ENCODE peak calls at places on chromosomes 7 and 10, in eight cellular contexts. D is psoas muscle, B is endothelial cell of umbilical vein, L is hepatocyte, C is AG10803, P is breast epithelium, N is fibroblast of mammary gland, T is AG04450. H is an unnamed sample.

GRCh38 chr10:130020651-130021372 is 56.7 kb upstream of the EBF3 start:
- DNase-seq in N (peak; percentile 18), T (no peak), B (no peak), P (no peak), L (no peak), C (peak; percentile 45), D (no peak), H (peak; percentile 63)

GRCh38 chr7:86818903-86819302 is 175.2 kb downstream of the GRM3 start:
- DNase-seq in L (no peak), D (no peak), B (no peak), N (no peak), T (no peak), C (no peak), P (no peak), H (no peak)

GRCh38 chr7:6615853-6616555 is 594 bp downstream of the ZNF853 start:
- DNase-seq in T (no peak), D (no peak), C (no peak), N (no peak), L (peak; percentile 41), B (no peak), P (no peak), H (no peak)

GRCh38 chr10:20105931-20106330 is 289.7 kb downstream of the PLXDC2 start:
- DNase-seq in B (no peak), P (no peak), L (no peak), D (no peak), N (peak; percentile 7), C (peak; percentile 8), T (peak; percentile 30), H (no peak)

GRCh38 chr10:56905051-56905450 is 544.0 kb upstream of the ZWINT start:
- DNase-seq in D (no peak), L (no peak), C (no peak), T (no peak), P (no peak), N (no peak), B (no peak), H (no peak)

GRCh38 chr10:121002586-121003205 is 151.5 kb downstream of the WDR11 start:
- DNase-seq in N (no peak), D (no peak), L (no peak), B (no peak), T (no peak), C (no peak), P (no peak), H (no peak)

GRCh38 chr7:38069052-38069451 is 109.0 kb upstream of the STARD3NL start:
- DNase-seq in B (no peak), P (no peak), L (no peak), C (no peak), N (no peak), T (no peak), D (no peak), H (no peak)

GRCh38 chr10:4127518-4128315 is 342.7 kb upstream of the KLF6 start:
- DNase-seq in B (peak; percentile 94), T (no peak), C (no peak), P (no peak), N (no peak), L (peak; percentile 61), D (no peak), H (no peak)

GRCh38 chr10:9301148-9301547 is 1246.7 kb downstream of the GATA3 start:
- DNase-seq in T (no peak), L (no peak), C (no peak), D (no peak), B (peak; percentile 30), N (peak; percentile 38), P (no peak), H (no peak)

GRCh38 chr10:788796-789748 is 99.6 kb upstream of the DIP2C start:
- DNase-seq in B (peak; percentile 70), N (no peak), T (peak; percentile 20), C (peak; percentile 62), L (peak; percentile 80), P (peak; percentile 77), D (no peak), H (peak; percentile 73)
- TF ChIP-seq CTCF in B (peak; percentile 44), N (no peak), T (peak; percentile 75), C (peak; percentile 63), L (peak; percentile 47), P (peak; percentile 76), D (peak; percentile 55), H (peak; percentile 66)

GRCh38 chr10:47111329-47111862 is 188.6 kb upstream of the GDF10 start:
- DNase-seq in B (no peak), T (no peak), D (no peak), P (no peak), C (no peak), L (no peak), N (no peak), H (peak; percentile 31)
- TF ChIP-seq CTCF in B (no peak), T (no peak), D (no peak), P (no peak), C (no peak), L (no peak), N (no peak), H (no peak)

GRCh38 chr10:126670886-126671285 is 393 bp upstream of the C10orf90 start:
- DNase-seq in C (no peak), T (no peak), N (no peak), P (no peak), L (no peak), B (no peak), D (no peak), H (no peak)
- TF ChIP-seq CTCF in C (no peak), T (no peak), N (no peak), P (no peak), L (no peak), B (no peak), D (no peak), H (no peak)

DNA sequence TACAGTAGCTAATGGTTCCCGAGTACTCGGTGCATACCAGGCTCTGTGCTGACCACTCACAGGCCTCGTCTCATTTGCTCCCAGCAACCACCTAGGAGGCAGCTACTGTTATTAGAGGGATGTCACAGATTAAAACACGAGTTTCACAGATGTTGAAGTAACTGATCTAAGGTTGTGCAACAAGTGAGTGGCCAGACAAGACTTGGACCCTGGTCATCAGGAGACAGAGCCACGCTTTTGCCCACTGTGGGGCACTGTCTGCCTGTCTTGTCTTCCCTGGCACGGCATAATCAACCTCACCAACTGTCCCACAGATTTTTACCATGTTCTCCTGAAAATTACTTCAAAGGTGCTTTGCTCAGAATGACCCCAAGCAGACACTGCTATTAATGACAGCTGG is 111.6 kb upstream of the HABP2 start:
- DNase-seq in B (no peak), C (peak; percentile 84), L (peak; percentile 18), P (no peak), D (no peak), T (no peak), N (no peak), H (no peak)
- TF ChIP-seq CTCF in B (no peak), C (peak; percentile 57), L (peak; percentile 23), P (no peak), D (peak; percentile 28), T (no peak), N (no peak), H (peak; percentile 27)

H was measured in type B pancreatic cell.